ENCODE peak calls at places on chromosomes 13 and 19, in four cellular contexts. I, Q, Z and U are unnamed samples.

GRCh38 chr13:112835796-112836195 is 133.2 kb upstream of the MCF2L start:
- DNase-seq in I (no peak), Q (no peak), Z (no peak), U (no peak)

GRCh38 chr13:50236898-50237318 is 221.7 kb downstream of the KCNRG start:
- DNase-seq in I (no peak), Q (no peak), Z (no peak), U (no peak)

GRCh38 chr13:38415233-38415632 is 65.6 kb downstream of the UFM1 start:
- DNase-seq in I (no peak), Q (no peak), Z (no peak), U (no peak)

GRCh38 chr19:294341-294818 is 3.2 kb upstream of the PLPP2 start:
- DNase-seq in I (no peak), Q (peak; percentile 31), Z (no peak), U (peak; percentile 34)

GRCh38 chr13:26036383-26036782 is 15.4 kb downstream of the SHISA2 start:
- DNase-seq in I (no peak), Q (no peak), Z (no peak), U (no peak)

GRCh38 chr13:49444517-49445395 is 682 bp downstream of the SETDB2 start:
- DNase-seq in I (peak; percentile 54), Q (no peak), Z (no peak), U (peak; percentile 71)

GRCh38 chr13:95607363-95607762 is 37.1 kb downstream of the DZIP1 start:
- DNase-seq in I (no peak), Q (no peak), Z (peak; percentile 54), U (peak; percentile 57)

GRCh38 chr19:14161305-14161704 is 24.9 kb upstream of the ASF1B start:
- DNase-seq in I (no peak), Q (no peak), Z (no peak), U (no peak)

GRCh38 chr13:44373601-44374347 is at the start of gene SERP2:
- DNase-seq in I (no peak), Q (peak; percentile 81), Z (no peak), U (peak; percentile 33)

GRCh38 chr19:56942749-56943148 is 102.2 kb upstream of the PEG3 start:
- DNase-seq in I (no peak), Q (peak; percentile 0), Z (no peak), U (peak; percentile 14)

GRCh38 chr19:46745521-46746280 is at the start of gene FKRP:
- DNase-seq in I (no peak), Q (peak; percentile 30), Z (no peak), U (no peak)

GRCh38 chr13:27383104-27383921 is 41.1 kb upstream of the GTF3A start:
- DNase-seq in I (no peak), Q (no peak), Z (no peak), U (no peak)

GRCh38 chr19:2770055-2771013 is 12.7 kb downstream of the SGTA start:
- DNase-seq in I (no peak), Q (peak; percentile 60), Z (no peak), U (no peak)

GRCh38 chr13:83449666-83450395 is 432.4 kb downstream of the SLITRK1 start:
- DNase-seq in I (no peak), Q (no peak), Z (no peak), U (peak; percentile 91)